ENCODE peak calls at places on chromosome 15, in nine cellular contexts. V, Y, Z, N, E, D, M, Q and L are unnamed samples.

GRCh38 chr15:82231233-82231632 is 31.3 kb downstream of the EFL1 start:
- DNase-seq in V (no peak), Y (no peak), Z (no peak), N (no peak), E (no peak), D (no peak), M (no peak), Q (no peak), L (no peak)

GRCh38 chr15:70093070-70093469 is 4.6 kb downstream of the TLE3 start:
- DNase-seq in V (no peak), Y (no peak), Z (no peak), N (no peak), E (no peak), D (no peak), M (no peak), Q (no peak), L (no peak)

GRCh38 chr15:44035781-44036699 is 159.0 kb downstream of the FRMD5 start:
- DNase-seq in V (no peak), Y (no peak), Z (no peak), N (no peak), E (no peak), D (no peak), M (no peak), Q (no peak), L (no peak)

GRCh38 chr15:90008607-90009006 is 7.5 kb downstream of the ZNF710 start:
- DNase-seq in V (no peak), Y (no peak), Z (no peak), N (no peak), E (no peak), D (peak; percentile 19), M (no peak), Q (no peak), L (no peak)

GRCh38 chr15:82058517-82059204 is 12.8 kb upstream of the MEX3B start:
- DNase-seq in V (no peak), Y (no peak), Z (no peak), N (no peak), E (no peak), D (no peak), M (no peak), Q (no peak), L (no peak)

GRCh38 chr15:92014461-92015030 is 161.0 kb downstream of the SLCO3A1 start:
- DNase-seq in V (no peak), Y (no peak), Z (no peak), N (no peak), E (no peak), D (no peak), M (no peak), Q (no peak), L (no peak)

GRCh38 chr15:70345251-70346019 is 247.7 kb upstream of the TLE3 start:
- DNase-seq in V (no peak), Y (no peak), Z (no peak), N (no peak), E (no peak), D (no peak), M (no peak), Q (no peak), L (peak; percentile 34)

GRCh38 chr15:73866881-73867410 is 6.4 kb upstream of the TBC1D21 start:
- DNase-seq in V (no peak), Y (no peak), Z (no peak), N (no peak), E (no peak), D (no peak), M (no peak), Q (no peak), L (no peak)

GRCh38 chr15:76972420-76973361 is 22.2 kb upstream of the PSTPIP1 start:
- DNase-seq in V (no peak), Y (no peak), Z (no peak), N (no peak), E (no peak), D (no peak), M (peak; percentile 65), Q (no peak), L (no peak)

GRCh38 chr15:74843891-74844299 is 939 bp upstream of the ULK3 start:
- DNase-seq in V (peak; percentile 13), Y (no peak), Z (no peak), N (no peak), E (no peak), D (no peak), M (no peak), Q (no peak), L (no peak)

GRCh38 chr15:79034284-79034683 is 56.3 kb downstream of the RASGRF1 start:
- DNase-seq in V (no peak), Y (no peak), Z (no peak), N (no peak), E (no peak), D (no peak), M (no peak), Q (no peak), L (no peak)

GRCh38 chr15:45456212-45457106 is 66.1 kb downstream of the SLC30A4 start:
- DNase-seq in V (no peak), Y (no peak), Z (peak; percentile 89), N (peak; percentile 99), E (peak; percentile 74), D (peak; percentile 89), M (peak; percentile 58), Q (peak; percentile 64), L (peak; percentile 31)

GRCh38 chr15:50261979-50262378 is 3.5 kb downstream of the HDC start:
- DNase-seq in V (no peak), Y (no peak), Z (no peak), N (no peak), E (peak; percentile 18), D (no peak), M (no peak), Q (no peak), L (no peak)

GRCh38 chr15:88878720-88879184 is 16.6 kb downstream of the HAPLN3 start:
- DNase-seq in V (peak; percentile 31), Y (peak; percentile 73), Z (peak; percentile 87), N (no peak), E (peak; percentile 29), D (no peak), M (no peak), Q (peak; percentile 40), L (no peak)

GRCh38 chr15:59555696-59556095 is 55.9 kb upstream of the GCNT3 start:
- DNase-seq in V (no peak), Y (no peak), Z (no peak), N (peak; percentile 29), E (no peak), D (no peak), M (no peak), Q (no peak), L (no peak)

GRCh38 chr15:83889995-83890394 is 236.1 kb downstream of the ADAMTSL3 start:
- DNase-seq in V (no peak), Y (no peak), Z (no peak), N (no peak), E (no peak), D (no peak), M (no peak), Q (no peak), L (no peak)

GRCh38 chr15:79394231-79394630 is 37.9 kb upstream of the MINAR1 start:
- DNase-seq in V (no peak), Y (no peak), Z (no peak), N (no peak), E (no peak), D (no peak), M (no peak), Q (no peak), L (no peak)